ENCODE peak calls at places on chromosomes 2 and 18, in five cellular contexts. One of them, this sample, is unnamed.

GRCh38 chr18:79599503-79599931 is 80.1 kb upstream of the CTDP1 start:
- DNase-seq in A549: peak
- DNase-seq in K562: no peak
- DNase-seq in HepG2: no peak
- DNase-seq in HCT116: no peak
- DNase-seq in this sample: peak

GRCh38 chr2:19488009-19488691 is 129.7 kb upstream of the OSR1 start:
- DNase-seq in HCT116: peak
- DNase-seq in HepG2: peak
- DNase-seq in K562: no peak
- DNase-seq in A549: peak
- DNase-seq in this sample: no peak

GRCh38 chr2:110858993-110859770 is 126.8 kb downstream of the ACOXL start:
- DNase-seq in HepG2: no peak
- DNase-seq in A549: no peak
- DNase-seq in K562: no peak
- DNase-seq in HCT116: no peak
- DNase-seq in this sample: no peak

GRCh38 chr2:106996136-106996769 is 110.3 kb upstream of the ST6GAL2 start:
- DNase-seq in HepG2: no peak
- DNase-seq in HCT116: no peak
- DNase-seq in A549: no peak
- DNase-seq in K562: no peak
- DNase-seq in this sample: no peak

GRCh38 chr18:33556846-33557245 is 21.2 kb upstream of the ASXL3 start:
- DNase-seq in HCT116: no peak
- DNase-seq in A549: no peak
- DNase-seq in HepG2: no peak
- DNase-seq in K562: no peak
- DNase-seq in this sample: no peak

GRCh38 chr2:106039634-106040033 is 154.5 kb downstream of the UXS1 start:
- DNase-seq in K562: no peak
- DNase-seq in HCT116: no peak
- DNase-seq in A549: no peak
- DNase-seq in HepG2: no peak
- DNase-seq in this sample: no peak

GRCh38 chr2:190722061-190722759 is 73.3 kb downstream of the NAB1 start:
- DNase-seq in K562: no peak
- DNase-seq in A549: no peak
- DNase-seq in HCT116: no peak
- DNase-seq in HepG2: no peak
- DNase-seq in this sample: no peak

GRCh38 chr2:126385441-126385840 is 270.5 kb upstream of the GYPC start:
- DNase-seq in HepG2: no peak
- DNase-seq in HCT116: no peak
- DNase-seq in K562: no peak
- DNase-seq in A549: no peak
- DNase-seq in this sample: no peak

GRCh38 chr2:10091182-10091932 is 11.1 kb upstream of the CYS1 start:
- DNase-seq in A549: no peak
- DNase-seq in HepG2: no peak
- DNase-seq in HCT116: no peak
- DNase-seq in K562: no peak
- DNase-seq in this sample: no peak

GRCh38 chr2:177667626-177668025 is 275.1 kb downstream of the AGPS start:
- DNase-seq in HCT116: no peak
- DNase-seq in A549: no peak
- DNase-seq in HepG2: no peak
- DNase-seq in K562: no peak
- DNase-seq in this sample: no peak

GRCh38 chr2:142875010-142875409 is 2.5 kb upstream of the KYNU start:
- DNase-seq in HCT116: no peak
- DNase-seq in K562: no peak
- DNase-seq in A549: no peak
- DNase-seq in HepG2: peak
- DNase-seq in this sample: no peak

GRCh38 chr18:35457140-35457704 is 40.5 kb downstream of the INO80C start:
- DNase-seq in A549: no peak
- DNase-seq in HepG2: no peak
- DNase-seq in HCT116: no peak
- DNase-seq in K562: no peak
- DNase-seq in this sample: no peak

GRCh38 chr2:72755647-72756423 is 70.0 kb downstream of the EXOC6B start:
- DNase-seq in A549: no peak
- DNase-seq in HepG2: peak
- DNase-seq in HCT116: no peak
- DNase-seq in K562: no peak
- DNase-seq in this sample: no peak

GRCh38 chr2:122478108-122478507 is 722.7 kb downstream of the TSN start:
- DNase-seq in K562: no peak
- DNase-seq in HepG2: no peak
- DNase-seq in A549: no peak
- DNase-seq in HCT116: no peak
- DNase-seq in this sample: no peak

GRCh38 chr2:10957396-10957795 is 45.7 kb downstream of the KCNF1 start:
- DNase-seq in A549: no peak
- DNase-seq in HCT116: no peak
- DNase-seq in HepG2: no peak
- DNase-seq in K562: no peak
- DNase-seq in this sample: no peak

GRCh38 chr18:39105095-39105494 is 1539.5 kb upstream of the CELF4 start:
- DNase-seq in HepG2: no peak
- DNase-seq in K562: no peak
- DNase-seq in A549: no peak
- DNase-seq in HCT116: no peak
- DNase-seq in this sample: no peak

GRCh38 chr2:216372761-216373291 is 543 bp upstream of the MARCHF4 start:
- DNase-seq in K562: no peak
- DNase-seq in HepG2: no peak
- DNase-seq in HCT116: no peak
- DNase-seq in A549: peak
- DNase-seq in this sample: peak

GRCh38 chr2:111202266-111203040 is 81.7 kb downstream of the BCL2L11 start:
- DNase-seq in K562: no peak
- DNase-seq in A549: no peak
- DNase-seq in HCT116: no peak
- DNase-seq in HepG2: no peak
- DNase-seq in this sample: no peak

GRCh38 chr18:68638613-68639012 is 76.3 kb downstream of the TMX3 start:
- DNase-seq in A549: no peak
- DNase-seq in HCT116: no peak
- DNase-seq in HepG2: no peak
- DNase-seq in K562: no peak
- DNase-seq in this sample: no peak

GRCh38 chr18:76722224-76723061 is 99.9 kb upstream of the ZNF236 start:
- DNase-seq in HepG2: no peak
- DNase-seq in A549: no peak
- DNase-seq in HCT116: no peak
- DNase-seq in K562: no peak
- DNase-seq in this sample: no peak

GRCh38 chr2:196244966-196245365 is 73.6 kb upstream of the STK17B start:
- DNase-seq in HepG2: no peak
- DNase-seq in K562: no peak
- DNase-seq in A549: no peak
- DNase-seq in HCT116: no peak
- DNase-seq in this sample: no peak

GRCh38 chr2:165371356-165371755 is 98.1 kb upstream of the CSRNP3 start:
- DNase-seq in K562: no peak
- DNase-seq in HepG2: no peak
- DNase-seq in A549: no peak
- DNase-seq in HCT116: no peak
- DNase-seq in this sample: no peak

GRCh38 chr2:142796161-142796560 is 81.3 kb upstream of the KYNU start:
- DNase-seq in K562: no peak
- DNase-seq in HCT116: no peak
- DNase-seq in HepG2: peak
- DNase-seq in A549: no peak
- DNase-seq in this sample: no peak

GRCh38 chr2:32993140-32993539 is 46.4 kb downstream of the LTBP1 start:
- DNase-seq in A549: no peak
- DNase-seq in HCT116: no peak
- DNase-seq in HepG2: no peak
- DNase-seq in K562: no peak
- DNase-seq in this sample: no peak

GRCh38 chr2:195411219-195411687 is 245.8 kb upstream of the SLC39A10 start:
- DNase-seq in HepG2: no peak
- DNase-seq in K562: no peak
- DNase-seq in A549: no peak
- DNase-seq in HCT116: no peak
- DNase-seq in this sample: no peak

DNA sequence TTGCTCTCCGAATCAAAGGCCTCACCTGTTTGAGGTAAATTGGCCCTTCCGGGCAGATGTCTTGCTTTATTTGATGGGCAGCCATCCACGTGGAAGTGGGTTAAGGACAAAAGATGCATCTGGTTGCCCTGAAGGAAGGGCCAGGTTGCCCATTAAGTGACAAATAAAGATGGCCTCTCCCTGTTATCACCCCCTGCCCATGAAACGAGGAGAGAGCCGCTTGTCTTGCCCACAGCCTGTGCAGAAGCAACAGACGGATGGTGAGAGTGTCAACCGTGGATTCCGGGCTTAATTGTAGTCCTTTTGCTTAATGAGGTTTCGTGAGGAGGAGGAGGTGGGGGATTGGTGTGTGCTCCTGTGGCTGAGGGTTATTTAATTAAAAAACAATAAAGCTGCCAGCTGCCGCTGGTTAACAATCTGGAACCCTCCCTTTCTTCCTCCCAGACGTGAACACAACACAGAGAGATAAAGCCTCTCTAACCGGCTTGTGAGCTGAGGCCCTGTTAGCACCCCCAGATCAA is 188.0 kb upstream of the PARD3B start:
- DNase-seq in HepG2: no peak
- DNase-seq in A549: no peak
- DNase-seq in K562: no peak
- DNase-seq in HCT116: no peak
- DNase-seq in this sample: no peak
- TF ChIP-seq REST in HepG2: no peak
- TF ChIP-seq REST in A549: no peak
- TF ChIP-seq REST in K562: no peak
- TF ChIP-seq REST in HCT116: no peak
- TF ChIP-seq REST in this sample: no peak

DNA sequence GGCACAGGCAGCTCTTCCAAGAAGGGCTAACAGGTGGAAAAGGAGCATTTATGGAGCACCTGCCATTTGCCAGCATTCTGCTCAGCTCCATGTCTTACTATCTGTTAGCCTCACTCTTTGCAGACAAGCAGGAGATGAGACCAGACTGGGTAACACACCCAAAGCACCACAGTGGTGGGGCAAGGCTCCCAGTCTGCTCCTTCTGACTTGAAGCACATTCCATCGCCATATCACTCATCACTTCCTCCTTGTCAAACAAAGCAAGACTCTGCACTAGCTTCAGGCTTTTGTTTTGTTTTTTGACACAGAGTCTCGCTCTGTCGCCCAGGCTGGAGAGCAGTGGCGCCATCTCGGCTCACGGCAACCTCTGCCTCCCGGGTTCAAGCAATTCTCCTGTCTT is 182.8 kb downstream of the MGAT5 start:
- DNase-seq in K562: no peak
- DNase-seq in A549: no peak
- DNase-seq in HepG2: no peak
- DNase-seq in HCT116: no peak
- DNase-seq in this sample: no peak
- TF ChIP-seq REST in K562: no peak
- TF ChIP-seq REST in A549: no peak
- TF ChIP-seq REST in HepG2: no peak
- TF ChIP-seq REST in HCT116: no peak
- TF ChIP-seq REST in this sample: no peak

GRCh38 chr18:49446481-49446880 is 14.0 kb downstream of the DYM start:
- DNase-seq in K562: no peak
- DNase-seq in HCT116: no peak
- DNase-seq in HepG2: no peak
- DNase-seq in A549: no peak
- DNase-seq in this sample: no peak

GRCh38 chr18:49444599-49444998 is 15.8 kb downstream of the DYM start:
- DNase-seq in HCT116: no peak
- DNase-seq in K562: no peak
- DNase-seq in A549: no peak
- DNase-seq in HepG2: no peak
- DNase-seq in this sample: no peak

GRCh38 chr18:49443837-49444236 is 16.6 kb downstream of the DYM start:
- DNase-seq in HepG2: no peak
- DNase-seq in K562: no peak
- DNase-seq in A549: no peak
- DNase-seq in HCT116: no peak
- DNase-seq in this sample: no peak

DNA sequence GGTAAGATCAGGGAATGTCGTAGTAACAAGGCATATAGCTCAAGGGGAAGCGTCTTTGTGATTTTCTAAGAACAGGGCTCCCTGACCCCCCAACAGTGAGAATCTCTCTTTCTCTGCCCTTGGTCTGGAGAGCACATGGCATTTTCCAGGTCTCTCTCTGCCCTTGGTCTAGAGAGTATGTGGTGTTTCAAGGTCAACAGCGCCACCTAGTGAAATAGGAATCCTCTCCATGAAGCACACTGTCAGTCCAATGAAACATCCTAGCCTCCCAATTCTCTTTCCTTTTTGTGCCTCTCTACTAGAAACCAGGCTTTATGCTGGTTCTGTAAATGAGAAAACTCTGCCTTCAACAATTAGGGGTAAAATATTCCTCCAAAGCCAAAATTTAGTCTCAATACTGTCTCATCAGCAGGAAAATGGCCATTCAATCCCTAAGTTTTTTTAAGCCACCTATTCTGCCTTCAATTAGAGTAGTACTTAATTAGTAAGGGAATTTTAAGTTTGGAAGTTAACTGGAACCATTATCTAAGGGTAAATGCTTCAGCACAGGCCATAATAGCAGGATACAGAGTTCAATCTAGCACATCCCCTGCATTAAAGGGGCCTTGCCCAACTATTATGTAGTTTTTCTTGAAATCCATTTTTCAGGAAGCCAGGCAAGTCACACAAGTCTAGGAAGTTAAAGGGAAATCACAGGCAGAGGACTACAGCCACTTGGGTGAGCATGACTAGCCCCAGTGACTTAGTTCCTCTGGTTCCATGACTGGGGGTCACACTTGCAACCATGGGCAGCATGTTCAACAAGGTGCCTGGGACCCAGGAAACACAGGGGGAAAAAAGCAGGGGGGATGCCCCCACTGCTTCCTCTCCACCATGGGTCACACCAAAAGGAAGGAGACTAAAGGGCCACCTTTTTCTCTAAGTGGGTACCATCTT is 12.4 kb downstream of the DYM start:
- DNase-seq in K562: peak
- DNase-seq in HepG2: peak
- DNase-seq in A549: peak
- DNase-seq in HCT116: peak
- DNase-seq in this sample: no peak
- TF ChIP-seq REST in K562: no peak
- TF ChIP-seq REST in HepG2: no peak
- TF ChIP-seq REST in A549: no peak
- TF ChIP-seq REST in HCT116: no peak
- TF ChIP-seq REST in this sample: no peak

GRCh38 chr2:176166260-176166659 is 9.2 kb downstream of the HOXD3 start:
- DNase-seq in K562: no peak
- DNase-seq in A549: no peak
- DNase-seq in HepG2: no peak
- DNase-seq in HCT116: no peak
- DNase-seq in this sample: no peak
- TF ChIP-seq REST in K562: no peak
- TF ChIP-seq REST in A549: no peak
- TF ChIP-seq REST in HepG2: no peak
- TF ChIP-seq REST in HCT116: no peak
- TF ChIP-seq REST in this sample: no peak

GRCh38 chr2:217943379-217944321 is 59.1 kb downstream of the TNS1 start:
- DNase-seq in HCT116: peak
- DNase-seq in A549: peak
- DNase-seq in HepG2: peak
- DNase-seq in K562: peak
- DNase-seq in this sample: no peak
- TF ChIP-seq REST in HCT116: no peak
- TF ChIP-seq REST in A549: no peak
- TF ChIP-seq REST in HepG2: peak
- TF ChIP-seq REST in K562: no peak
- TF ChIP-seq REST in this sample: no peak

This sample was measured in Panc1.